ENCODE peak calls at places on chromosomes 7 and 10, in nine cellular contexts. O, H, R, W, D, M, K, V and G are unnamed samples.

GRCh38 chr7:20113423-20114027 is 103.7 kb downstream of the MACC1 start:
- DNase-seq in O (no peak), H (no peak), R (no peak), W (no peak), D (no peak), M (no peak), K (no peak), V (no peak), G (no peak)

GRCh38 chr7:1925349-1925748 is 255.3 kb downstream of the ELFN1 start:
- DNase-seq in O (no peak), H (peak), R (no peak), W (no peak), D (no peak), M (peak), K (no peak), V (no peak), G (peak)

GRCh38 chr10:11163990-11164805 is 146.5 kb downstream of the CELF2 start:
- DNase-seq in O (no peak), H (no peak), R (no peak), W (no peak), D (no peak), M (no peak), K (no peak), V (no peak), G (no peak)

GRCh38 chr10:125756853-125757487 is 18.7 kb downstream of the MMP21 start:
- DNase-seq in O (no peak), H (no peak), R (no peak), W (no peak), D (no peak), M (no peak), K (no peak), V (no peak), G (no peak)

GRCh38 chr7:45026984-45027773 is 27.2 kb downstream of the CCM2 start:
- DNase-seq in O (no peak), H (no peak), R (no peak), W (peak), D (no peak), M (peak), K (peak), V (no peak), G (no peak)

GRCh38 chr10:78688221-78688944 is 380.4 kb upstream of the ZMIZ1 start:
- DNase-seq in O (no peak), H (no peak), R (no peak), W (no peak), D (no peak), M (no peak), K (no peak), V (peak), G (no peak)

GRCh38 chr7:135098391-135098790 is 49.5 kb upstream of the TMEM140 start:
- DNase-seq in O (no peak), H (no peak), R (no peak), W (no peak), D (no peak), M (no peak), K (no peak), V (no peak), G (no peak)

GRCh38 chr7:114931656-114932011 is 9.7 kb downstream of the MDFIC start:
- DNase-seq in O (no peak), H (no peak), R (no peak), W (no peak), D (no peak), M (no peak), K (no peak), V (no peak), G (no peak)

GRCh38 chr7:94095359-94096009 is 91.3 kb upstream of the BET1 start:
- DNase-seq in O (no peak), H (no peak), R (no peak), W (no peak), D (no peak), M (no peak), K (no peak), V (no peak), G (no peak)

GRCh38 chr10:131656009-131656408 is 244.8 kb upstream of the PPP2R2D start:
- DNase-seq in O (no peak), H (no peak), R (no peak), W (no peak), D (no peak), M (no peak), K (no peak), V (peak), G (no peak)

GRCh38 chr10:116490028-116490662 is 55.6 kb upstream of the PNLIP start:
- DNase-seq in O (no peak), H (no peak), R (no peak), W (no peak), D (no peak), M (no peak), K (peak), V (peak), G (no peak)

GRCh38 chr10:61901829-61902447 is 439 bp downstream of the ARID5B start:
- DNase-seq in O (no peak), H (no peak), R (no peak), W (no peak), D (peak), M (peak), K (no peak), V (peak), G (no peak)

GRCh38 chr7:56287429-56288138 is 171.4 kb upstream of the NUPR2 start:
- DNase-seq in O (no peak), H (no peak), R (peak), W (no peak), D (peak), M (no peak), K (no peak), V (peak), G (peak)

GRCh38 chr10:94626476-94626875 is 57.1 kb upstream of the CYP2C18 start:
- DNase-seq in O (no peak), H (no peak), R (no peak), W (no peak), D (no peak), M (no peak), K (no peak), V (no peak), G (no peak)

GRCh38 chr10:92062273-92062672 is 138.7 kb downstream of the BTAF1 start:
- DNase-seq in O (no peak), H (no peak), R (no peak), W (no peak), D (no peak), M (no peak), K (no peak), V (no peak), G (no peak)

GRCh38 chr10:89668391-89669180 is 23.5 kb upstream of the PANK1 start:
- DNase-seq in O (no peak), H (no peak), R (no peak), W (no peak), D (no peak), M (no peak), K (no peak), V (peak), G (peak)

GRCh38 chr7:19713676-19714075 is 4.8 kb upstream of the POLR1F start:
- DNase-seq in O (peak), H (no peak), R (no peak), W (no peak), D (peak), M (peak), K (no peak), V (peak), G (peak)

GRCh38 chr10:113753020-113753692 is 1.7 kb downstream of the PLEKHS1 start:
- DNase-seq in O (no peak), H (no peak), R (no peak), W (no peak), D (peak), M (no peak), K (no peak), V (peak), G (no peak)

GRCh38 chr7:103077318-103077717 is 2.4 kb downstream of the ARMC10 start:
- DNase-seq in O (no peak), H (no peak), R (no peak), W (no peak), D (no peak), M (no peak), K (no peak), V (no peak), G (no peak)

GRCh38 chr7:139522830-139523198 is 671 bp upstream of the CLEC2L start:
- DNase-seq in O (no peak), H (no peak), R (no peak), W (no peak), D (no peak), M (no peak), K (no peak), V (no peak), G (no peak)

GRCh38 chr10:69657866-69658265 is 27.8 kb downstream of the FAM241B start:
- DNase-seq in O (no peak), H (no peak), R (no peak), W (no peak), D (no peak), M (no peak), K (no peak), V (no peak), G (no peak)

GRCh38 chr10:69749180-69750010 is 52.3 kb upstream of the COL13A1 start:
- DNase-seq in O (no peak), H (no peak), R (no peak), W (peak), D (no peak), M (no peak), K (no peak), V (no peak), G (no peak)

GRCh38 chr10:80487422-80487785 is 33.3 kb downstream of the TSPAN14 start:
- DNase-seq in O (no peak), H (no peak), R (no peak), W (no peak), D (no peak), M (no peak), K (no peak), V (no peak), G (no peak)

GRCh38 chr10:133210398-133211140 is 19.4 kb upstream of the UTF1 start:
- DNase-seq in O (no peak), H (no peak), R (no peak), W (no peak), D (no peak), M (no peak), K (no peak), V (no peak), G (no peak)

GRCh38 chr7:101880536-101881443 is 63.4 kb downstream of the CUX1 start:
- DNase-seq in O (no peak), H (no peak), R (no peak), W (no peak), D (no peak), M (no peak), K (no peak), V (peak), G (no peak)

GRCh38 chr10:103627111-103627892 is 133.8 kb downstream of the NEURL1 start:
- DNase-seq in O (no peak), H (no peak), R (no peak), W (no peak), D (no peak), M (no peak), K (no peak), V (no peak), G (no peak)

GRCh38 chr7:11779864-11780263 is 52.1 kb downstream of the THSD7A start:
- DNase-seq in O (no peak), H (no peak), R (no peak), W (no peak), D (no peak), M (no peak), K (no peak), V (no peak), G (peak)

GRCh38 chr7:74474271-74474865 is 20.7 kb downstream of the GTF2IRD1 start:
- DNase-seq in O (no peak), H (no peak), R (no peak), W (no peak), D (no peak), M (no peak), K (no peak), V (no peak), G (no peak)

GRCh38 chr10:127971973-127972615 is 65.2 kb downstream of the PTPRE start:
- DNase-seq in O (no peak), H (no peak), R (no peak), W (no peak), D (no peak), M (no peak), K (no peak), V (no peak), G (no peak)

GRCh38 chr10:69869291-69869841 is 67.7 kb downstream of the COL13A1 start:
- DNase-seq in O (peak), H (no peak), R (no peak), W (no peak), D (no peak), M (no peak), K (peak), V (peak), G (no peak)

GRCh38 chr7:1345796-1346532 is 113.3 kb downstream of the UNCX start:
- DNase-seq in O (no peak), H (no peak), R (no peak), W (no peak), D (no peak), M (no peak), K (no peak), V (no peak), G (no peak)

GRCh38 chr10:58414270-58415041 is 29.2 kb downstream of the TFAM start:
- DNase-seq in O (peak), H (no peak), R (peak), W (no peak), D (peak), M (no peak), K (peak), V (peak), G (peak)

GRCh38 chr7:158996214-158997109 is 140.1 kb downstream of the DYNC2I1 start:
- DNase-seq in O (no peak), H (no peak), R (no peak), W (no peak), D (no peak), M (no peak), K (no peak), V (no peak), G (no peak)

GRCh38 chr10:87861953-87862643 is 1.2 kb downstream of the KLLN start:
- DNase-seq in O (peak), H (peak), R (peak), W (peak), D (peak), M (peak), K (peak), V (peak), G (peak)

GRCh38 chr7:158074896-158075632 is 512.6 kb downstream of the PTPRN2 start:
- DNase-seq in O (no peak), H (no peak), R (no peak), W (no peak), D (peak), M (no peak), K (no peak), V (no peak), G (no peak)

GRCh38 chr7:115479448-115479847 is 551.1 kb downstream of the TFEC start:
- DNase-seq in O (no peak), H (no peak), R (no peak), W (no peak), D (no peak), M (no peak), K (no peak), V (no peak), G (no peak)